ENCODE peak calls at places on chromosome 12, in four cellular contexts. V is EL, U is esophagus squamous epithelium, Z is NCI-H2081. M is an unnamed sample.

GRCh38 chr12:101501410-101502045 is 26.4 kb downstream of the SPIC start:
- DNase-seq in V (no peak), U (no peak), Z (no peak), M (no peak)

GRCh38 chr12:93773122-93773871 is 96.1 kb downstream of the CRADD start:
- DNase-seq in V (peak), Z (no peak), U (no peak), M (no peak)

GRCh38 chr12:12872139-12872933 is 19.0 kb upstream of the GPRC5A start:
- DNase-seq in Z (peak), V (peak), U (no peak), M (no peak)

GRCh38 chr12:66859751-66860440 is 181.0 kb upstream of the GRIP1 start:
- DNase-seq in V (no peak), U (no peak), Z (no peak), M (no peak)

GRCh38 chr12:122036153-122036552 is 14.5 kb downstream of the BCL7A start:
- DNase-seq in Z (no peak), V (no peak), U (no peak), M (no peak)

GRCh38 chr12:114674201-114675047 is 9.6 kb downstream of the TBX3 start:
- DNase-seq in U (no peak), Z (no peak), V (peak), M (no peak)

GRCh38 chr12:131695968-131696367 is 14.9 kb upstream of the SFSWAP start:
- DNase-seq in Z (no peak), U (no peak), V (no peak), M (no peak)

GRCh38 chr12:26870491-26871419 is 37.8 kb upstream of the ITPR2 start:
- DNase-seq in V (peak), U (no peak), Z (peak), M (no peak)

GRCh38 chr12:113040722-113041168 is 15.8 kb upstream of the DTX1 start:
- DNase-seq in Z (no peak), V (peak), U (peak), M (no peak)

GRCh38 chr12:92363295-92364146 is 217.9 kb upstream of the BTG1 start:
- DNase-seq in V (peak), U (no peak), Z (no peak), M (no peak)

GRCh38 chr12:99253068-99253467 is 394.5 kb upstream of the GARIN6 start:
- DNase-seq in V (peak), Z (no peak), U (no peak), M (peak)

GRCh38 chr12:62767506-62767905 is 167.4 kb downstream of the PPM1H start:
- DNase-seq in U (no peak), Z (no peak), V (peak), M (no peak)